ENCODE peak calls at places on chromosomes 1 and 21, in eight cellular contexts. G is astrocyte, W is GM03348, F is suprapubic skin, D is left ventricle myocardium superior, E is GM12892, O is NCI-H1105, H is EL. U is an unnamed sample.

GRCh38 chr21:25835397-25835796 is 100.6 kb downstream of the GABPA start:
- DNase-seq in D (no peak), O (no peak), W (no peak), G (no peak), H (no peak), E (no peak), F (no peak), U (no peak)

GRCh38 chr1:243341074-243341473 is 85.2 kb downstream of the SDCCAG8 start:
- DNase-seq in G (no peak), F (no peak), H (no peak), D (no peak), E (no peak), O (no peak), W (no peak), U (no peak)

GRCh38 chr1:166693158-166693557 is 146.1 kb upstream of the POGK start:
- DNase-seq in D (no peak), O (no peak), H (no peak), E (no peak), W (no peak), G (no peak), F (no peak), U (no peak)

GRCh38 chr1:17624540-17625256 is 85.2 kb downstream of the ARHGEF10L start:
- DNase-seq in E (no peak), O (no peak), H (peak), W (peak), G (peak), F (no peak), D (peak), U (peak)

GRCh38 chr1:47682198-47682597 is 244.4 kb downstream of the FOXD2 start:
- DNase-seq in G (no peak), O (no peak), D (no peak), H (no peak), F (peak), E (no peak), W (no peak), U (no peak)

GRCh38 chr1:174007846-174008245 is 14.3 kb downstream of the RC3H1 start:
- DNase-seq in D (no peak), E (no peak), F (no peak), O (no peak), W (peak), H (peak), G (no peak), U (peak)

GRCh38 chr1:99751877-99752504 is 14.4 kb downstream of the FRRS1 start:
- DNase-seq in G (no peak), H (no peak), W (no peak), E (no peak), O (no peak), F (no peak), D (no peak), U (no peak)

GRCh38 chr1:171988243-171988642 is 146.9 kb downstream of the DNM3 start:
- DNase-seq in O (no peak), W (no peak), D (no peak), G (no peak), H (no peak), E (no peak), F (no peak), U (no peak)

GRCh38 chr1:109208431-109208830 is 5.3 kb upstream of the SARS1 start:
- DNase-seq in E (no peak), F (no peak), H (no peak), D (no peak), G (peak), W (no peak), O (no peak), U (no peak)

GRCh38 chr1:63407002-63407401 is 39.6 kb downstream of the ALG6 start:
- DNase-seq in O (no peak), D (no peak), H (no peak), F (no peak), E (no peak), G (no peak), W (no peak), U (no peak)

GRCh38 chr1:185490924-185491323 is 173.9 kb upstream of the IVNS1ABP start:
- DNase-seq in E (no peak), G (no peak), F (no peak), D (no peak), W (no peak), O (no peak), H (no peak), U (no peak)

GRCh38 chr1:159804924-159805323 is 2.8 kb downstream of the FCRL6 start:
- DNase-seq in W (no peak), F (no peak), G (no peak), D (no peak), E (no peak), H (peak), O (no peak), U (no peak)

GRCh38 chr1:1275836-1276235 is 2.2 kb upstream of the UBE2J2 start:
- DNase-seq in O (no peak), F (no peak), D (no peak), E (no peak), G (peak), W (no peak), H (peak), U (no peak)

GRCh38 chr1:210754931-210755670 is 378.8 kb downstream of the KCNH1 start:
- DNase-seq in F (no peak), O (peak), D (no peak), G (peak), H (no peak), E (no peak), W (no peak), U (peak)

GRCh38 chr21:15768853-15769252 is 39.1 kb downstream of the USP25 start:
- DNase-seq in G (no peak), H (no peak), F (no peak), D (no peak), O (no peak), E (no peak), W (no peak), U (no peak)

GRCh38 chr1:222530852-222531251 is 17.1 kb downstream of the HHIPL2 start:
- DNase-seq in W (no peak), E (no peak), O (no peak), F (no peak), G (no peak), H (no peak), D (no peak), U (no peak)

GRCh38 chr1:21344750-21345443 is 54.6 kb upstream of the ECE1 start:
- DNase-seq in G (no peak), D (peak), H (peak), O (no peak), E (no peak), F (peak), W (no peak), U (no peak)

GRCh38 chr1:231515748-231516147 is 12.7 kb upstream of the TSNAX start:
- DNase-seq in F (no peak), H (no peak), W (no peak), G (no peak), E (no peak), D (no peak), O (no peak), U (no peak)

GRCh38 chr1:201778279-201779023 is 50.5 kb upstream of the IPO9 start:
- DNase-seq in W (peak), O (no peak), G (no peak), D (no peak), F (no peak), E (no peak), H (no peak), U (peak)

GRCh38 chr1:7956218-7957032 is 5.1 kb upstream of the PARK7 start:
- DNase-seq in W (peak), O (no peak), H (peak), F (no peak), D (no peak), E (no peak), G (peak), U (peak)